ENCODE peak calls at places on chromosomes 16 and 17, in seven cellular contexts. H is HTR-8/SVneo; S is substantia nigra; A is KBM-7; O is left cardiac atrium; F is CD8-positive, alpha-beta T cell; C is stimulated activated CD8-positive, alpha-beta memory T cell treated with anti-CD3 and anti-CD28 coated beads, Interleukin-4, amount 100 ng/mL, for 1 hour. Z is an unnamed sample.
A peak's percentile ranks its signal among the peaks of the same experiment; 100 is the strongest.

GRCh38 chr17:50255766-50256480 is 18.3 kb upstream of the TMEM92 start:
- DNase-seq in S (no peak), A (no peak), H (no peak), C (no peak), F (no peak), O (no peak), Z (no peak)

GRCh38 chr17:78144736-78145641 is 1.2 kb upstream of the C17orf99 start:
- DNase-seq in S (peak; percentile 75), C (no peak), O (peak; percentile 16), A (no peak), H (no peak), F (no peak), Z (peak; percentile 44)

GRCh38 chr17:36835036-36835435 is 102.2 kb upstream of the LHX1 start:
- DNase-seq in A (no peak), O (no peak), S (no peak), F (no peak), H (no peak), C (no peak), Z (no peak)

GRCh38 chr17:1108810-1109605 is 70.8 kb downstream of the ABR start:
- DNase-seq in O (peak; percentile 77), A (peak; percentile 39), C (no peak), S (peak; percentile 50), F (peak; percentile 69), H (peak; percentile 41), Z (no peak)

GRCh38 chr16:81861915-81862314 is 82.8 kb downstream of the PLCG2 start:
- DNase-seq in C (no peak), H (no peak), A (no peak), F (no peak), S (no peak), O (peak; percentile 43), Z (no peak)

GRCh38 chr17:38540514-38540913 is 65.2 kb downstream of the SRCIN1 start:
- DNase-seq in O (no peak), S (no peak), C (no peak), F (no peak), H (no peak), A (no peak), Z (no peak)

GRCh38 chr17:58960068-58960467 is 146.6 kb downstream of the TRIM37 start:
- DNase-seq in C (no peak), S (no peak), O (no peak), F (no peak), H (peak; percentile 77), A (peak; percentile 50), Z (no peak)

GRCh38 chr17:39236383-39236927 is 10.7 kb upstream of the STAC2 start:
- DNase-seq in S (no peak), F (no peak), H (no peak), C (no peak), O (no peak), A (no peak), Z (no peak)

GRCh38 chr16:19765860-19766553 is 47.9 kb downstream of the IQCK start:
- DNase-seq in C (no peak), F (no peak), S (peak; percentile 88), A (no peak), H (no peak), O (peak; percentile 40), Z (peak; percentile 92)